ENCODE peak calls at places on chromosomes 6 and 20, in nine cellular contexts. One of them, this sample, is unnamed.

GRCh38 chr6:163789199-163789810 is 374.8 kb downstream of the QKI start:
- DNase-seq in CD4-positive, CD25-positive, alpha-beta regulatory T cell: no peak
- DNase-seq in GF-D8: no peak
- DNase-seq in CD4-positive, alpha-beta T cell: no peak
- DNase-seq in posterior cingulate gyrus: no peak
- DNase-seq in foreskin fibroblast: no peak
- DNase-seq in tibial artery: no peak
- DNase-seq in NCI-H1092: no peak
- DNase-seq in NAMALWA: no peak
- DNase-seq in this sample: peak

GRCh38 chr6:150599199-150600002 is at the start of gene PLEKHG1:
- DNase-seq in CD4-positive, CD25-positive, alpha-beta regulatory T cell: peak
- DNase-seq in GF-D8: no peak
- DNase-seq in CD4-positive, alpha-beta T cell: peak
- DNase-seq in posterior cingulate gyrus: peak
- DNase-seq in foreskin fibroblast: peak
- DNase-seq in tibial artery: peak
- DNase-seq in NCI-H1092: no peak
- DNase-seq in NAMALWA: peak
- DNase-seq in this sample: peak

GRCh38 chr6:71197267-71197666 is 91.3 kb upstream of the OGFRL1 start:
- DNase-seq in CD4-positive, CD25-positive, alpha-beta regulatory T cell: no peak
- DNase-seq in GF-D8: no peak
- DNase-seq in CD4-positive, alpha-beta T cell: no peak
- DNase-seq in posterior cingulate gyrus: no peak
- DNase-seq in foreskin fibroblast: peak
- DNase-seq in tibial artery: no peak
- DNase-seq in NCI-H1092: no peak
- DNase-seq in NAMALWA: no peak
- DNase-seq in this sample: no peak

GRCh38 chr6:163793584-163793983 is 379.1 kb downstream of the QKI start:
- DNase-seq in CD4-positive, CD25-positive, alpha-beta regulatory T cell: peak
- DNase-seq in GF-D8: no peak
- DNase-seq in CD4-positive, alpha-beta T cell: no peak
- DNase-seq in posterior cingulate gyrus: no peak
- DNase-seq in foreskin fibroblast: peak
- DNase-seq in tibial artery: no peak
- DNase-seq in NCI-H1092: no peak
- DNase-seq in NAMALWA: no peak
- DNase-seq in this sample: no peak

GRCh38 chr20:60101201-60101893 is 143.1 kb downstream of the CDH26 start:
- DNase-seq in CD4-positive, CD25-positive, alpha-beta regulatory T cell: no peak
- DNase-seq in GF-D8: no peak
- DNase-seq in CD4-positive, alpha-beta T cell: no peak
- DNase-seq in posterior cingulate gyrus: no peak
- DNase-seq in foreskin fibroblast: no peak
- DNase-seq in tibial artery: no peak
- DNase-seq in NCI-H1092: no peak
- DNase-seq in NAMALWA: no peak
- DNase-seq in this sample: no peak

GRCh38 chr20:10877345-10877744 is 203.5 kb upstream of the JAG1 start:
- DNase-seq in CD4-positive, CD25-positive, alpha-beta regulatory T cell: no peak
- DNase-seq in GF-D8: no peak
- DNase-seq in CD4-positive, alpha-beta T cell: no peak
- DNase-seq in posterior cingulate gyrus: no peak
- DNase-seq in foreskin fibroblast: peak
- DNase-seq in tibial artery: peak
- DNase-seq in NCI-H1092: no peak
- DNase-seq in NAMALWA: no peak
- DNase-seq in this sample: no peak

GRCh38 chr6:41581381-41581991 is 35.3 kb downstream of the FOXP4 start:
- DNase-seq in CD4-positive, CD25-positive, alpha-beta regulatory T cell: no peak
- DNase-seq in GF-D8: no peak
- DNase-seq in CD4-positive, alpha-beta T cell: no peak
- DNase-seq in posterior cingulate gyrus: no peak
- DNase-seq in foreskin fibroblast: peak
- DNase-seq in tibial artery: no peak
- DNase-seq in NCI-H1092: no peak
- DNase-seq in NAMALWA: no peak
- DNase-seq in this sample: peak

GRCh38 chr6:84546427-84546914 is 217.9 kb downstream of the TBX18 start:
- DNase-seq in CD4-positive, CD25-positive, alpha-beta regulatory T cell: no peak
- DNase-seq in GF-D8: no peak
- DNase-seq in CD4-positive, alpha-beta T cell: no peak
- DNase-seq in posterior cingulate gyrus: no peak
- DNase-seq in foreskin fibroblast: peak
- DNase-seq in tibial artery: no peak
- DNase-seq in NCI-H1092: no peak
- DNase-seq in NAMALWA: no peak
- DNase-seq in this sample: no peak